ENCODE peak calls at places on chromosome 1, in four cellular contexts. C, P, U and D are unnamed samples.

GRCh38 chr1:67441183-67441582 is 11.0 kb upstream of the SERBP1 start:
- DNase-seq in P (peak), U (peak), C (peak), D (no peak)

GRCh38 chr1:109570414-109570813 is 22.0 kb downstream of the GNAI3 start:
- DNase-seq in C (no peak), P (no peak), U (no peak), D (no peak)

GRCh38 chr1:46903481-46903880 is 37.8 kb downstream of the CYP4A11 start:
- DNase-seq in C (no peak), P (no peak), U (no peak), D (no peak)

GRCh38 chr1:236143104-236143948 is 987 bp downstream of the GPR137B start:
- DNase-seq in P (peak), C (peak), U (peak), D (no peak)

GRCh38 chr1:32891241-32891570 is 4.9 kb downstream of the HPCA start:
- DNase-seq in P (no peak), C (no peak), U (no peak), D (no peak)

GRCh38 chr1:15997637-15998280 is 6.3 kb upstream of the SRARP start:
- DNase-seq in U (no peak), P (no peak), C (no peak), D (no peak)

GRCh38 chr1:109281680-109282496 is 1.1 kb downstream of the PSRC1 start:
- DNase-seq in U (no peak), C (no peak), P (no peak), D (no peak)

GRCh38 chr1:4674676-4675075 is 20.3 kb downstream of the AJAP1 start:
- DNase-seq in C (no peak), P (no peak), U (no peak), D (no peak)

GRCh38 chr1:118185083-118185899 is at the start of gene SPAG17:
- DNase-seq in U (no peak), C (no peak), P (peak), D (no peak)

GRCh38 chr1:100622037-100622436 is 84.1 kb downstream of the GPR88 start:
- DNase-seq in U (peak), C (no peak), P (peak), D (no peak)

GRCh38 chr1:33097137-33097611 is 16.2 kb downstream of the AZIN2 start:
- DNase-seq in P (no peak), C (no peak), U (no peak), D (no peak)